ENCODE peak calls at places on chromosomes 1 and 21, in five cellular contexts. J is OCI-LY7, V is astrocyte, H is Karpas-422, U is neural progenitor cell. Y is an unnamed sample.
A peak's percentile ranks its signal among the peaks of the same experiment; 100 is the strongest.

GRCh38 chr1:154607084-154607747 is 770 bp downstream of the ADAR start:
- DNase-seq in J (peak; percentile 13), V (peak; percentile 74), H (peak; percentile 63), U (peak; percentile 63), Y (no peak)

GRCh38 chr1:1295154-1295923 is 12.4 kb downstream of the ACAP3 start:
- DNase-seq in J (no peak), V (no peak), H (no peak), U (no peak), Y (no peak)

GRCh38 chr1:203327684-203328457 is 22.6 kb downstream of the BTG2 start:
- DNase-seq in J (no peak), V (peak; percentile 50), H (no peak), U (peak; percentile 93), Y (peak; percentile 72)

GRCh38 chr1:205052689-205053088 is 9.7 kb downstream of the CNTN2 start:
- DNase-seq in J (peak; percentile 10), V (no peak), H (no peak), U (no peak), Y (no peak)

GRCh38 chr1:153365696-153366095 is 8.0 kb downstream of the S100A9 start:
- DNase-seq in J (no peak), V (no peak), H (no peak), U (no peak), Y (no peak)

GRCh38 chr1:208189183-208189582 is 55.0 kb downstream of the PLXNA2 start:
- DNase-seq in J (no peak), V (no peak), H (no peak), U (no peak), Y (peak; percentile 50)

GRCh38 chr21:31157756-31158155 is 119.5 kb upstream of the KRTAP19-8 start:
- DNase-seq in J (no peak), V (no peak), H (no peak), U (no peak), Y (no peak)

GRCh38 chr1:89589515-89589914 is 43.4 kb upstream of the LRRC8C start:
- DNase-seq in J (no peak), V (peak; percentile 68), H (no peak), U (no peak), Y (no peak)

GRCh38 chr1:169110691-169111447 is 4.4 kb downstream of the ATP1B1 start:
- DNase-seq in J (no peak), V (no peak), H (no peak), U (no peak), Y (no peak)

GRCh38 chr1:230798491-230798890 is 51.3 kb downstream of the CAPN9 start:
- DNase-seq in J (no peak), V (no peak), H (no peak), U (no peak), Y (no peak)
- H2AFZ ChIP-seq in J (no peak overlapping the region), V (no peak overlapping the region), H (no peak overlapping the region), U (no peak overlapping the region), Y (no peak overlapping the region)

DNA sequence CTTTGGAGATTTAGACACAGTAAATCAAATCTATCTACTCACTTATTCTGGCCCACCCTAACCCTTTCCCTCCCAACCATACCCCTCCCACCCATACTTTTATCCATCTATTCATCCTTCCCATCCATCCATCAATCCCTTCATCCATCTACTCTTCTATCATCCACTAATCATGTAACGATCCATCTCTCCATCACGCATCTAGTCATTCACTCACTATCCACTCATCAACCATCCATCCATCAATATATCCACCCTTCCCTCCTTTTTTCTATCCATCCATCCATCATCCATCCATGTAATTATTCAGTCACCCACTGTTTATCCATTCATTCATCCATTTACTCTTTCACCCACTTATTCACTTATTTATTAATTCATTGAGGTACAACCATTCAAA is 74.0 kb downstream of the FOXD2 start:
- DNase-seq in J (no peak), V (no peak), H (no peak), U (no peak), Y (no peak)
- H3K4me2 ChIP-seq in J (no peak overlapping the region), V (no peak overlapping the region), H (no peak overlapping the region), U (no peak overlapping the region), Y (no peak overlapping the region)

GRCh38 chr1:178267646-178268094 is 173.8 kb downstream of the RASAL2 start:
- DNase-seq in J (no peak), V (peak; percentile 57), H (no peak), U (no peak), Y (no peak)

GRCh38 chr1:178271471-178271870 is 177.6 kb downstream of the RASAL2 start:
- DNase-seq in J (no peak), V (no peak), H (no peak), U (no peak), Y (no peak)

GRCh38 chr1:178262101-178262500 is 168.2 kb downstream of the RASAL2 start:
- DNase-seq in J (no peak), V (peak; percentile 80), H (no peak), U (peak; percentile 25), Y (no peak)

GRCh38 chr1:178263341-178263740 is 169.4 kb downstream of the RASAL2 start:
- DNase-seq in J (no peak), V (peak; percentile 78), H (no peak), U (no peak), Y (no peak)

DNA sequence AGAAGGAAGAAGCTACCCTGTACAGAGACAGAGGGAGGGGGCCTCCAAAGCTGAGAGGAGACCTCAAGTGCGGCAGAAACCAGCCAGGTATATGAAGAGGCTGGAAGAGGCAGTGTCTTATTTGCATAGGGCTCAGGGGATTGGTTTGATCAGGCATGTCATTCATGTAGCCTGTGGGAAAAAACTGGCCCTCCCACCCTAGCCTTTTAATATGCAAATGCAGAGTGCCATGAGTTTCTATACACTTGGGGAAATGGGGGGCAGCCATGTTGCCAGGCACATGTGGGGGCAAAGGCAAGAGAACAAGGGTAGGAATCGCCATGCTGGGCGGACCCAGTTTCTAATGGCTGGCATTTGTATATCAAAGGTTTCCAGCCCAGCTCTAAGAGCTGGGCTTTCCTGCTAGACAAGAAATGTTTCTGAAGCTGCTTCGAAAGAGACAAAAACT is 172.7 kb downstream of the RASAL2 start:
- DNase-seq in J (no peak), V (no peak), H (no peak), U (peak; percentile 53), Y (no peak)
- H2AFZ ChIP-seq in J (no peak overlapping the region), V (no peak overlapping the region), H (no peak overlapping the region), U (no peak overlapping the region), Y (no peak overlapping the region)

DNA sequence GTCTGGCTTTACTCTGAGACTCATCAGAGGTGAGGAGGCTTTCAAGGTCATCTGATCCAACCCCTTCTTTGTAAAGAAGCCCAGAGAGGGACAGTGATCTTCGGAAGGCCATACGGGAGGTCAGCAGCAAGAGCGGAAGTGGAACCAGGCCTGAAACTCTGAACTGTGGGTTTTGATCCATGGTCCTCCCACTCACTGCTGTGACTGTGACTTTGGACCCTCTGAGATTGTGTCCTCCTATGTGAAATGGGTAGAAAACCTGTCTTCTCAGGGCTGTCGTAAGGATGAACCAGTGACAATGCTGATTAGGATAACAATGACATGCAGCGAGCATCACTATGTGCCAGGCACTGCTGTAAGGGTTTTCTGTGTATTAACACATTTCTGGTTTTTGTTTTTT is 9.8 kb upstream of the DDOST start:
- DNase-seq in J (no peak), V (no peak), H (peak; percentile 33), U (no peak), Y (no peak)
- H3K4me2 ChIP-seq in J (no peak overlapping the region), V (no peak overlapping the region), H (no peak overlapping the region), U (no peak overlapping the region), Y (no peak overlapping the region)

DNA sequence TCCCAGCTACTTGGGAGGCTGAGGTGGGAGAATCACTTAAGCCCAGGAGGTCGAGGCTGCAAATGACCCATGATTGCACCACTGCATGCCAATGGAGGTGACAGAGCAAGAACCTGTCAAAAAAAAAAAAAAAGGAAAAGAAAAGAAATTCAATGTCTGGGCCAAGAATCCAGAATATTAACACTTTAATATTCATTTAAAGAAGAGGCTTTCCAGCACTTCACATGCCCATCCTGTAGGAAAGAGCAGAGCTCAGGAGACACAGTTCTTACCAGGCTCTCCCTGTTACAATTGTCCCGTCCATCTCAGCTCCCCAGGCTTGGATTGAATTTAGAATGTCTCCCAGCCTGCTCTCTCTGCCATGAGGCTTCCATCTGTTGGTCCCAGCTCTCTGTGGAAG is 116.5 kb upstream of the CDC42BPA start:
- DNase-seq in J (no peak), V (no peak), H (no peak), U (no peak), Y (no peak)
- H2AFZ ChIP-seq in J (no peak overlapping the region), V (no peak overlapping the region), H (no peak overlapping the region), U (no peak overlapping the region), Y (no peak overlapping the region)

DNA sequence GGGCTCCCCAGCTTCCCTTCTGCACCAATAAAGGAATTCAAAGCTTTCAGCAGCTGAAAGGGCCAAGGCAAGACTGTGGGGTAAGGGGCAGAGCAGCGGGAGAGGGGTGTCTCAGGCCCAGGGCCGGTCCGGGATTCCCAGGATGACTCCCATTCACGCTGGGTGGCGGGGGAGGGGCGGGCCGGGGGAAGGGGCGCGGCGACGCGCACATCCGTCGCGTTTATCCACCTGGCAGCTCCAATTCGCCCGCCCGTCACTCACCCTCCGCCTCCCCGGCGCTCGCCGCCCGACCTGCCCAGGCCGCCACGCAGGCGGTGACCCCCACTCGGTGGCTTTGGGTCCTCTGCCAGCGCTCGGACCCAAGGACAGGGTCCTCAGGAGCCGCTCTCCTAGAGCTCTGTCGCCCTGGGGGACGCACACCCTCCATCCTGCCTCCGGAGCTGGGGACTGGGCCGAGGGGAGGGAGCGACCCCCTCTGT is 3.7 kb downstream of the ADGRB2 start:
- DNase-seq in J (peak; percentile 22), V (no peak), H (no peak), U (peak; percentile 67), Y (no peak)
- H3K4me2 ChIP-seq in J (peak overlapping the region; percentile 76), V (peak overlapping the region; percentile 93), H (peak overlapping the region; percentile 92), U (peak overlapping the region; percentile 98), Y (peak overlapping the region; percentile 87)

GRCh38 chr1:145999321-146000024 is 3.1 kb upstream of the TXNIP start:
- DNase-seq in J (peak; percentile 46), V (no peak), H (no peak), U (no peak), Y (peak; percentile 39)
- H2AFZ ChIP-seq in J (peak overlapping the region; percentile 79), V (no peak overlapping the region), H (no peak overlapping the region), U (peak overlapping the region; percentile 88), Y (peak overlapping the region; percentile 53)